ENCODE peak calls at places on chromosome 14, in seven cellular contexts. B, M, P, L, D, G and F are unnamed samples. For H3K4me1 and H3K9me3, the result is how much of the 10 kb centered on the place peaks cover.

GRCh38 chr14:104596451-104596918 is 8.1 kb downstream of the TMEM179 start:
- DNase-seq in D (no peak), M (no peak), P (no peak), B (no peak), L (no peak), G (no peak), F (peak)

GRCh38 chr14:34436118-34436905 is 25.7 kb downstream of the SPTSSA start:
- DNase-seq in B (no peak), P (peak), L (no peak), M (no peak), G (no peak), D (no peak), F (no peak)

GRCh38 chr14:31286456-31287293 is 79.1 kb upstream of the HECTD1 start:
- DNase-seq in B (no peak), L (no peak), G (no peak), D (no peak), P (no peak), M (no peak), F (no peak)

GRCh38 chr14:94292872-94293577 is at the start of gene SERPINA10:
- DNase-seq in M (no peak), G (no peak), P (no peak), B (no peak), L (no peak), D (no peak), F (no peak)

GRCh38 chr14:60839657-60840056 is 105.1 kb downstream of the MNAT1 start:
- DNase-seq in M (no peak), G (no peak), L (no peak), D (no peak), B (no peak), P (no peak), F (peak)

GRCh38 chr14:92489394-92490238 is 24.0 kb upstream of the RIN3 start:
- DNase-seq in B (peak), D (no peak), L (no peak), P (no peak), M (no peak), G (no peak), F (peak)

GRCh38 chr14:71891970-71892369 is 40.3 kb upstream of the RGS6 start:
- DNase-seq in L (no peak), D (no peak), M (no peak), G (no peak), B (no peak), P (peak), F (no peak)

GRCh38 chr14:55754471-55754870 is 174.5 kb downstream of the KTN1 start:
- DNase-seq in G (no peak), D (no peak), B (peak), P (no peak), M (no peak), L (no peak), F (no peak)

GRCh38 chr14:35205737-35206136 is 83.4 kb downstream of the PRORP start:
- DNase-seq in B (no peak), D (no peak), G (no peak), P (no peak), M (no peak), L (no peak), F (no peak)

GRCh38 chr14:90630407-90630806 is 185.8 kb downstream of the TTC7B start:
- DNase-seq in G (no peak), M (no peak), B (peak), D (no peak), P (no peak), L (no peak), F (no peak)

GRCh38 chr14:101465795-101466448 is 95.4 kb upstream of the DIO3 start:
- DNase-seq in D (no peak), M (no peak), B (no peak), G (no peak), P (no peak), L (no peak), F (peak)

GRCh38 chr14:75372260-75372659 is 55.6 kb upstream of the JDP2 start:
- DNase-seq in L (no peak), B (no peak), M (no peak), P (no peak), D (no peak), G (no peak), F (no peak)

GRCh38 chr14:32809255-32809654 is 129.4 kb upstream of the NPAS3 start:
- DNase-seq in M (no peak), P (no peak), G (no peak), D (no peak), L (no peak), B (no peak), F (no peak)

GRCh38 chr14:105335735-105336476 is 21.4 kb downstream of the PACS2 start:
- DNase-seq in B (no peak), G (no peak), M (no peak), L (no peak), P (no peak), D (no peak), F (peak)

GRCh38 chr14:63745858-63746425 is 18.1 kb upstream of the SGPP1 start:
- DNase-seq in P (no peak), G (no peak), B (no peak), L (no peak), M (no peak), D (peak), F (no peak)

GRCh38 chr14:92039073-92039719 is 663 bp downstream of the TRIP11 start:
- DNase-seq in B (peak), P (peak), L (no peak), G (no peak), M (no peak), D (peak), F (no peak)

GRCh38 chr14:28321475-28322244 is 444.9 kb upstream of the FOXG1 start:
- DNase-seq in B (no peak), P (no peak), L (no peak), G (no peak), D (no peak), M (no peak), F (no peak)

GRCh38 chr14:89578048-89578619 is 161.1 kb upstream of the FOXN3 start:
- DNase-seq in B (no peak), L (no peak), M (no peak), G (no peak), D (no peak), P (peak), F (no peak)

GRCh38 chr14:58829594-58829993 is 191.8 kb downstream of the DACT1 start:
- DNase-seq in L (no peak), P (no peak), D (no peak), M (no peak), B (no peak), G (no peak), F (no peak)

GRCh38 chr14:68139466-68140110 is 320.0 kb downstream of the RAD51B start:
- DNase-seq in P (peak), B (no peak), L (no peak), G (peak), M (peak), D (no peak), F (no peak)

GRCh38 chr14:31180299-31181051 is 27.1 kb downstream of the HECTD1 start:
- DNase-seq in G (no peak), B (no peak), M (no peak), D (no peak), L (no peak), P (no peak), F (no peak)

GRCh38 chr14:76086636-76087035 is 65.1 kb upstream of the GPATCH2L start:
- DNase-seq in L (no peak), G (no peak), B (no peak), D (no peak), M (no peak), P (no peak), F (no peak)

GRCh38 chr14:48323655-48324054 is 648.2 kb upstream of the MDGA2 start:
- DNase-seq in L (no peak), P (no peak), D (no peak), M (no peak), B (no peak), G (no peak), F (no peak)

GRCh38 chr14:104739546-104740516 is 13.1 kb upstream of the SIVA1 start:
- DNase-seq in D (no peak), L (no peak), M (no peak), P (no peak), B (no peak), G (no peak), F (no peak)

GRCh38 chr14:74531467-74531866 is 37.9 kb downstream of the ISCA2 start:
- DNase-seq in G (no peak), D (no peak), M (no peak), L (no peak), B (no peak), P (peak), F (no peak)

GRCh38 chr14:51079489-51079888 is 15.4 kb downstream of the TRIM9 start:
- DNase-seq in M (no peak), G (no peak), D (no peak), P (no peak), L (no peak), B (no peak), F (no peak)

GRCh38 chr14:93972618-93973205 is 3.7 kb downstream of the ASB2 start:
- DNase-seq in L (no peak), P (no peak), M (no peak), G (no peak), B (no peak), D (no peak), F (no peak)

DNA sequence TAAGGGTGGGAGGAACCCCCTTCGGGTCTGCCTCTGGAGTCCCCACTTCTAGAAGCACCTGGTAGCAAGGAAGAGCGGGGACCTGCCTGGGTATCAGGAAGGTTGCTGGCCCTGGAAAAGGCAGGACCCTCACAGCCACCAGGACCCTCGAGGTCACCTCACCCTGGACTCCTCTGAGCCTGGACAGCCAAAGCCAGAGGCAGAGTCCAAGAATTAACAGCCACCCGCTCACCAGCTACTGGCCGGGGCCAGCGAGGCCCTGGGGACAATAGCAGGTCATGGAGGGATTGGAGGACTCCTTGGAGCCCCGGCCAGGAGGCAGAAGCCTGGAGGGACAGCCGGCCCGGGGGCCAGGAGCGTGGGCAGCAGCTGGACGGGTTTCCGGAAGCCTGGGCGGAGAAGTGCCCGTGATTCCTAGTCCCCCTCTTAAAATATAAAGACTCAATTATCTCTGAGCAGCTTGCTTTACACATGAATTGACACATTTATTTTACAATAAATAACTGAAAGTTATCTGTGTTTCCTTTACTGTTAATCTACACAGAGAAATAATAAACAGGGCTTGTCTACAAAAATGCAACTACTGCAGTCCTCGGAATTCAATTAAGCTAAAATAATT is 17.5 kb downstream of the BCL11B start:
- DNase-seq in G (no peak), B (no peak), L (no peak), D (no peak), P (no peak), M (no peak), F (no peak)
- H3K4me3 ChIP-seq in G (no peak), B (no peak), L (peak), D (peak), P (no peak), M (no peak), F (no peak)

GRCh38 chr14:23648764-23649460 is 12.7 kb downstream of the DHRS2 start:
- DNase-seq in G (no peak), B (no peak), M (no peak), L (no peak), D (no peak), P (no peak), F (no peak)

GRCh38 chr14:23646648-23647549 is 10.7 kb downstream of the DHRS2 start:
- DNase-seq in B (no peak), D (no peak), G (no peak), M (no peak), P (peak), L (no peak), F (no peak)

GRCh38 chr14:23647619-23648018 is 11.5 kb downstream of the DHRS2 start:
- DNase-seq in B (no peak), L (no peak), D (no peak), P (no peak), M (no peak), G (no peak), F (no peak)

GRCh38 chr14:23653046-23653445 is 16.9 kb downstream of the DHRS2 start:
- DNase-seq in M (no peak), P (no peak), G (no peak), B (no peak), L (no peak), D (no peak), F (no peak)

DNA sequence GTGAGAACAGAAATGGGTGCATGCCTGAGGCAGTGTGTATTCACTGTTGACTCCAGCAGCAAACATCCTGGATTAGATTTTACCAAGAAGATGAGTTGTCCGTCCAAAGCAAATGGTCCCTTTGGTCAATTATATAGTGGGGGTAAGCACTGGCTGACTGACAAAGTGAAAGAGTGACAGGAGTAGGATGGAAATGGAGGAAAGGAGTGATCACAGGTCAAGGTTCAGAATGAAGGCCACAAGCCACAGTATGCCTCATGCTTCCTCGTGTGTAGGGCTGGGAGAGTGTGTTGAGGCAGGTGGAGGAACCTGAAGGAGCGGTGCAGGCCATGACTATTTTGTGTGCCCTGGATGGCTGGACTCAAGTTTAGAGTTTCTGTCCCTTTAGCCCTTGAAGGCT is 14.3 kb downstream of the DHRS2 start:
- DNase-seq in P (no peak), G (no peak), B (no peak), L (no peak), M (no peak), D (no peak), F (no peak)
- H3K4me1 ChIP-seq in P (under half), G (under half), B (under half), L (under half), M (under half), D (under half), F (under half)

DNA sequence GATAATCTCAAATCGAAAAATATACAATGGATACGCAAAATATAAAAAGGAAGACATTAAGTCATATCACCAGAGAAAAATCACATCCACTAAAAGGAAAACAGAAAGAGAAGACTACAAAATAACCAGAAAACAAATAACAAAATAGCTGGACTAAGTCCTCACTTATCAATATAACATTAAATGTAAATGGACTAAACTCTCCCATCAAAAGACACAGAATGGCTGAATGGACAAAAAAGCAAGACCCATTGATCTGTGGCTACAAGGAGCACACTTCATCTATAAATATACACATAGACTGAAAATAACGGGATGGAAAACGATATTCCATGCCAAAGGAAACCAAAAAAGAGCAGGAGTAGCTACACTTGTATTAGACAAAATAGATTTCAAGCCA is 161.0 kb upstream of the PRKD1 start:
- DNase-seq in B (no peak), P (no peak), D (no peak), M (no peak), G (no peak), L (no peak), F (no peak)
- H3K9me3 ChIP-seq in B (under half), P (under half), D (under half), M (under half), G (under half), L (under half), F (half or more)

GRCh38 chr14:83379371-83379770 is 1845.7 kb upstream of the SEL1L start:
- DNase-seq in D (no peak), B (no peak), M (no peak), L (no peak), G (no peak), P (no peak), F (no peak)

GRCh38 chr14:83384253-83384652 is 1850.6 kb upstream of the SEL1L start:
- DNase-seq in M (no peak), P (no peak), D (no peak), G (no peak), B (no peak), L (no peak), F (no peak)
- H3K4me3 ChIP-seq in M (no peak), P (no peak), D (no peak), G (no peak), B (no peak), L (no peak), F (no peak)

GRCh38 chr14:54627718-54628345 is 60.9 kb downstream of the SAMD4A start:
- DNase-seq in D (peak), G (no peak), M (peak), B (no peak), L (peak), P (peak), F (peak)
- H3K4me1 ChIP-seq in D (under half), G (under half), M (under half), B (under half), L (under half), P (under half), F (half or more)